ENCODE peak calls at places on chromosome 16, in six cellular contexts. F is GM23338, G is suprapubic skin, W is H9, M is aorta, J is mammary epithelial cell. R is an unnamed sample.

GRCh38 chr16:2482181-2483107 is 7.5 kb downstream of the TBC1D24 start:
- DNase-seq in M (peak), J (peak), G (no peak), F (no peak), W (no peak), R (no peak)

GRCh38 chr16:74101390-74101789 is 195.2 kb upstream of the PSMD7 start:
- DNase-seq in G (no peak), F (no peak), W (no peak), M (no peak), J (no peak), R (no peak)

GRCh38 chr16:3879258-3879886 is 1.1 kb downstream of the CREBBP start:
- DNase-seq in F (peak), J (no peak), W (peak), G (peak), M (peak), R (no peak)

GRCh38 chr16:24936151-24936550 is 79.0 kb downstream of the ARHGAP17 start:
- DNase-seq in G (no peak), J (no peak), M (no peak), W (no peak), F (no peak), R (no peak)

GRCh38 chr16:67546761-67547422 is 15.4 kb upstream of the CTCF start:
- DNase-seq in G (peak), J (peak), W (peak), F (peak), M (peak), R (no peak)

GRCh38 chr16:6105115-6105514 is 1007.5 kb upstream of the EEF2KMT start:
- DNase-seq in W (no peak), G (no peak), J (no peak), F (no peak), M (no peak), R (peak)

GRCh38 chr16:79723583-79724168 is 123.1 kb upstream of the MAF start:
- DNase-seq in M (no peak), W (no peak), F (peak), G (no peak), J (no peak), R (no peak)

GRCh38 chr16:53209489-53209888 is 154.7 kb downstream of the CHD9 start:
- DNase-seq in W (no peak), M (no peak), J (no peak), G (no peak), F (no peak), R (no peak)

GRCh38 chr16:76278976-76279375 is 1.8 kb downstream of the CNTNAP4 start:
- DNase-seq in M (no peak), W (no peak), G (no peak), F (peak), J (peak), R (no peak)

GRCh38 chr16:68749424-68749823 is 12.3 kb downstream of the CDH1 start:
- DNase-seq in G (no peak), M (no peak), F (peak), W (peak), J (no peak), R (no peak)
- H3K27ac ChIP-seq in G (no peak), M (no peak), F (peak), W (no peak), J (no peak), R (no peak)

GRCh38 chr16:82653550-82654511 is 27.1 kb downstream of the CDH13 start:
- DNase-seq in G (no peak), F (peak), J (peak), W (no peak), M (no peak), R (peak)
- H3K27ac ChIP-seq in G (peak), F (no peak), J (peak), W (no peak), M (no peak), R (peak)

GRCh38 chr16:12449795-12450194 is 353.9 kb downstream of the CPPED1 start:
- DNase-seq in F (no peak), J (peak), G (no peak), W (no peak), M (no peak), R (peak)
- H3K27ac ChIP-seq in F (no peak), J (no peak), G (no peak), W (no peak), M (no peak), R (no peak)

GRCh38 chr16:54430491-54431030 is 144.0 kb upstream of the IRX3 start:
- DNase-seq in W (no peak), G (peak), M (no peak), J (no peak), F (no peak), R (no peak)
- H3K27ac ChIP-seq in W (no peak), G (no peak), M (no peak), J (no peak), F (no peak), R (no peak)

R was measured in foreskin keratinocyte.